ENCODE peak calls at places on chromosomes 13 and 19, in five cellular contexts. H is upper lobe of right lung, S is ascending aorta, E is Peyer's patch, N is SK-N-SH. Y is an unnamed sample. For H3K27me3 and H3K36me3, the result is how much of the 10 kb centered on the place peaks cover.

GRCh38 chr13:106916329-106916728 is 348.4 kb upstream of the ARGLU1 start:
- DNase-seq in S (no peak), N (no peak), E (no peak), H (no peak), Y (no peak)

GRCh38 chr19:58554494-58555368 is at the start of gene CHMP2A:
- DNase-seq in S (peak), H (peak), E (peak), N (peak), Y (peak)

GRCh38 chr19:48632692-48633147 is 4.5 kb downstream of the DBP start:
- DNase-seq in H (no peak), S (no peak), E (no peak), N (no peak), Y (no peak)

GRCh38 chr13:97319088-97319487 is 97.0 kb downstream of the MBNL2 start:
- DNase-seq in S (no peak), H (no peak), N (no peak), E (no peak), Y (no peak)

GRCh38 chr19:13011653-13012389 is 16.5 kb downstream of the NFIX start:
- DNase-seq in S (peak), E (no peak), H (no peak), N (no peak), Y (no peak)

GRCh38 chr13:38730332-38730731 is 43.5 kb downstream of the FREM2 start:
- DNase-seq in E (no peak), S (no peak), H (no peak), N (no peak), Y (no peak)

GRCh38 chr19:45952691-45953505 is 20.8 kb downstream of the NOVA2 start:
- DNase-seq in S (no peak), H (no peak), E (no peak), N (peak), Y (peak)

GRCh38 chr13:37995052-37995451 is 125.5 kb upstream of the TRPC4 start:
- DNase-seq in S (no peak), E (no peak), N (no peak), H (no peak), Y (no peak)

GRCh38 chr19:55316646-55317045 is 8.5 kb downstream of the TMEM150B start:
- DNase-seq in S (no peak), E (no peak), H (no peak), N (peak), Y (no peak)

GRCh38 chr13:83825676-83826075 is 56.6 kb downstream of the SLITRK1 start:
- DNase-seq in S (no peak), E (no peak), H (no peak), N (no peak), Y (no peak)

GRCh38 chr13:91185294-91185863 is 162.1 kb upstream of the MIR17HG start:
- DNase-seq in N (peak), H (no peak), E (no peak), S (no peak), Y (no peak)

GRCh38 chr13:38346764-38347163 is 2.9 kb upstream of the UFM1 start:
- DNase-seq in H (no peak), E (no peak), N (no peak), S (no peak), Y (no peak)

GRCh38 chr19:50647879-50648615 is 1.2 kb upstream of the C19orf81 start:
- DNase-seq in N (no peak), E (no peak), H (no peak), S (no peak), Y (no peak)

GRCh38 chr13:44088409-44088808 is 208.7 kb downstream of the LACC1 start:
- DNase-seq in N (no peak), H (no peak), E (no peak), S (no peak), Y (no peak)

GRCh38 chr19:35122687-35123551 is 7.3 kb downstream of the FXYD3 start:
- DNase-seq in N (no peak), S (no peak), H (no peak), E (no peak), Y (no peak)

GRCh38 chr19:17967258-17968051 is 548 bp downstream of the KCNN1 start:
- DNase-seq in N (peak), E (no peak), S (no peak), H (no peak), Y (no peak)

GRCh38 chr19:12703056-12703455 is 6.6 kb upstream of the FBXW9 start:
- DNase-seq in H (no peak), E (no peak), N (peak), S (no peak), Y (no peak)

GRCh38 chr13:29707876-29708543 is 112.5 kb upstream of the SLC7A1 start:
- DNase-seq in E (no peak), S (no peak), N (peak), H (no peak), Y (no peak)

GRCh38 chr19:52748336-52748950 is 13.6 kb upstream of the ZNF611 start:
- DNase-seq in S (no peak), N (peak), E (no peak), H (no peak), Y (no peak)

GRCh38 chr13:84607614-84608013 is 725.3 kb upstream of the SLITRK1 start:
- DNase-seq in E (no peak), N (no peak), S (peak), H (no peak), Y (no peak)

GRCh38 chr13:70849267-70849666 is 741.0 kb upstream of the KLHL1 start:
- DNase-seq in E (no peak), H (no peak), N (no peak), S (no peak), Y (no peak)

GRCh38 chr13:79246575-79246949 is 159.5 kb downstream of the RBM26 start:
- DNase-seq in E (no peak), S (no peak), N (no peak), H (no peak), Y (no peak)

GRCh38 chr19:1461862-1462261 is 11.9 kb downstream of the APC2 start:
- DNase-seq in S (no peak), N (no peak), E (no peak), H (no peak), Y (no peak)

GRCh38 chr19:44807162-44807561 is 1.7 kb upstream of the BCAM start:
- DNase-seq in H (peak), E (peak), S (no peak), N (no peak), Y (no peak)

GRCh38 chr19:10717054-10717355 is 874 bp upstream of the DNM2 start:
- DNase-seq in S (no peak), N (no peak), E (no peak), H (no peak), Y (no peak)

GRCh38 chr13:101116826-101117225 is 299.5 kb downstream of the NALCN start:
- DNase-seq in S (no peak), H (no peak), E (no peak), N (no peak), Y (no peak)

GRCh38 chr19:35107541-35107939 is 8.1 kb upstream of the FXYD3 start:
- DNase-seq in E (no peak), S (no peak), N (no peak), H (no peak), Y (no peak)

DNA sequence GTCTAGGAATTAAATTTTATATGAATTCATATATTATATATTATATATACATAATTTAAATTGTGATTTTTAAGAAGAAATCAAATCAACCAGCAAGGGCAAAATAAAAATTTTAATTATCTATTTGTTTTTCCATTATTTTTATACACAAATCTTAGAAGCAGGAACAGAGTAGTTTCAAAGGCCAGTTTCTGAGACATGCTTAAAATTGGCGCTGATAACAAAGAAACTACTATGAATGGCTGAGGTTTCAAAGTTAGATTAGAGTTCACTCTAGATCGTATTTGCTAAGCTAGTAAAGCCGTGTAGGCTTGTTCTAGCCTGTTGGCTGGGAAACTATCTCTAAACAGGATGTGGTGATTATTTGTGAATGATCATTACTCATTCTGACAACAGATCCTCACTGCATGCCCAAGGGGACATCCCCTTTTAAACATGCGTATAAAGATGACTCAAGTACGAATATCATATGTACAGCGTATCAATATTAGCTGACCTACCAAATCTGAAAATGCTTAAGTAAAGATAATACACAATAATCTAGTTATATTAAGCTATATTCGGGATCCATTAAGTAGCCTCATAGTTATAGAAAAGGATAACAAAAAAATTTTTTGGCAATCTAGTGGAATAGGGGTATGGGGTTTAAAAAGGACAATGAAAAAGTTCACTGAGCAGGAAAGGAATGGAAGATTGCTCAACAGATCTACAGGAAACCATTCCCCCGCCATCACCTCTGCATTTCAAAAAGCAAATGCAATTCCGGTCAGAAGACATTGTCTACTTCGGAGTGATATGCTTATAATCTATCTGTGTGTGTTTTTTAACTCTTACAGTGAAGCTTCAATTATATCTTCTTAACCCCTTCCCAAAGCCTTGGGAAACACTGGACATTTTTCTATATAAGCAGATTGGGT is 150.1 kb downstream of the SHISA2 start:
- DNase-seq in H (no peak), S (no peak), N (peak), E (no peak), Y (peak)
- H3K4me3 ChIP-seq in H (no peak), S (no peak), N (no peak), E (no peak), Y (no peak)

DNA sequence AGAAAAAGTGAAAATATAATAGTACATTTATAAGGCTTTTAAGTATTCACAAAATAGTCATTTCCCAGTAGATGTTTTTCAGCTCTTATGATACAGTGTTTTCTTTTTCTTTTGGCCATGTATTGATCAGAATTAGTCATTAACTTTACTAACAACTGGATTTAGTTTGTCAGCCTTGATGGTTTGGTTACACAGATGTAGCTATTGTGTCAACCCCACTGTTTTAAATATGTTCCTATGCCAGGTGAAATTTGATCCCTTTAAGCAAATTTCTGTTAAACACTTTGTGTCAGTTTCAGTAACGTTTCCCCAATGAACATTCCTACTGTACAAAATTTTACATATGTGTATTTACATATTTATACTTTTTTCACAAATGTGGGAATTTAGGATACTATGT is 261.5 kb upstream of the STARD13 start:
- DNase-seq in E (no peak), S (no peak), H (no peak), N (no peak), Y (no peak)
- H3K27me3 ChIP-seq in E (under half), S (under half), H (under half), N (under half), Y (under half)

DNA sequence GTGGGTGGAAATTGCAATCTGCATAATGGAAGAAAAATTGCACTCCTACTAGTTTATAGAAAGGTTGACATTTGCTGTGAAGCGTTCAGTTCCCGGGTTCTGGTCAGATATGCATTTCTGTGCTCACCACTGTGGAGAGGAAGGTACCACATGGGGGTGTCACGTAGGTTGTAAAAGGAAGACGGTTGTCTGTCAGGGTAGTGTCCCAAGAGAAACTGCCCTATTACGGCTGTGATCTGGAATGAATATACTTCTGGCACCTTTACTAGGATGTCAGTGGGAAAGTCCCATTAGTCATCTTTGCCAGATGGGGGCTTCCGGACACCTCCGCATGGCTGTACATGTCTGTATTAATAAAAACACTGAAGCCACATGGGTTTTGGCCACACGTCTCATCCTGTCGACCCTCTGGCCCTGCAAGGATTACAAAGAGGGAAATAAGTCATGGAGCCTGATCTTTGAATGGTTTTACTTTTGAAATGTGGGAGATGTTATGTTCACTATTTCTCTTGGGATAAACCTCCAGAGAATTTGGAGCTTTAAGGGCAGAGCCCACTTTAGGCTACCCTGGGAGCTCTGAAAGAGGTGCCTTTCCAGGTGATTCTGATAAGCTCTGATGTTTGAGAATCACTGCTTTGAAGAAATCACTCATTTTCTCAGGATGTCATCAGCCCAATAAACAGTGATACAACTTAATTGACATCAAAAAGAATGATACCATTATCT is 133.9 kb downstream of the AKAP11 start:
- DNase-seq in S (no peak), E (no peak), H (no peak), N (no peak), Y (peak)
- H3K36me3 ChIP-seq in S (under half), E (under half), H (under half), N (under half), Y (under half)

GRCh38 chr13:62302341-62302740 is 886.7 kb upstream of the PCDH20 start:
- DNase-seq in E (no peak), N (no peak), H (no peak), S (no peak), Y (no peak)

GRCh38 chr13:62300021-62300420 is 884.4 kb upstream of the PCDH20 start:
- DNase-seq in S (no peak), N (no peak), H (no peak), E (no peak), Y (no peak)

GRCh38 chr13:62309904-62310303 is 894.3 kb upstream of the PCDH20 start:
- DNase-seq in S (no peak), H (no peak), N (no peak), E (no peak), Y (no peak)

GRCh38 chr13:62305758-62306157 is 890.1 kb upstream of the PCDH20 start:
- DNase-seq in N (no peak), H (no peak), E (no peak), S (no peak), Y (peak)
- H3K4me3 ChIP-seq in N (peak), H (peak), E (no peak), S (peak), Y (no peak)

DNA sequence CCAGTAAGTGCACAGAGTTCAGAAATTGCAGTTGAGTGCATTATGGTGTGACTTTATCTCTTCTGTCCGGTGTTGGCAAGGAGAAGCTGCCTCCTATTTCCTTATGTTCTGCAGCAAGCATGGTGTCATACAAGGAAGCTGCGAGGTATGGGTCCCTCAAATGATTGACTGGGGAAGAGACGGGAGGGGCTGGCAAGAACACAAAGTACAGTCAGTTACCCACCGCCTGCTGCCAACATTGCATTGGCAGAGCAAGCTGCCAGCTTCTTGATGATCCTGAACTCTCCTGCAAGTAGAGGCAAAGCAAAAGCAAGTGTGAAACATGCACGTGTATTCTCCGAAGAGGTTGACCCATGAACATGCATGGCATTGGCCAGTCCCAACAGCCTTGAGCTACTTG is 1013.6 kb downstream of the UQCRFS1 start:
- DNase-seq in H (no peak), E (no peak), S (no peak), N (no peak), Y (no peak)
- H3K27me3 ChIP-seq in H (under half), E (under half), S (under half), N (under half), Y (under half)

GRCh38 chr19:34023381-34023780 is 148.9 kb upstream of the LSM14A start:
- DNase-seq in N (no peak), H (no peak), S (no peak), E (no peak), Y (no peak)
- H3K36me3 ChIP-seq in N (under half), H (under half), S (under half), E (under half), Y (under half)

GRCh38 chr19:42005504-42005903 is 11.5 kb upstream of the ATP1A3 start:
- DNase-seq in E (no peak), N (no peak), H (no peak), S (no peak), Y (no peak)

GRCh38 chr19:42006569-42006968 is 12.5 kb upstream of the ATP1A3 start:
- DNase-seq in E (no peak), H (no peak), S (no peak), N (no peak), Y (no peak)

GRCh38 chr19:42010245-42011126 is 16.5 kb upstream of the ATP1A3 start:
- DNase-seq in H (no peak), S (no peak), E (no peak), N (no peak), Y (no peak)
- H3K4me3 ChIP-seq in H (no peak), S (no peak), E (no peak), N (no peak), Y (no peak)

DNA sequence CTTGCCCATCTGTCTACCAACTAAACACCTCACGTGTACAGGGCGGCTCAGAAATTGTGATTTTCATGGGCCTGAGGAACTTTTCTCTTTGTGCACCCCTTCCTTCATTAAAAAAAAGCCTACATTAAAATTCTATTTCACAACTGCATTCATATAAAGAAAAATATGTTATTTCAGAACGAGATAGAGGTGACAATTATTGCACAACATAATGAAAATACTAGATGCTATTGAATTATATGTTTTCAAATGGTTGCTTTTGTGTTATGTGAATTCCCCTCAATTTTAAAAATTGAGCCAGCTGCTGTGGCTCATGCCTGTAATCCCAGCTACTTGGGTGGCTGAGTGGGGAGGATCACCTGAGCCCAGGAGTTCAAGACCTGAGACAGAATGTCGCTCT is 5.2 kb downstream of the SLC1A6 start:
- DNase-seq in E (no peak), N (no peak), S (no peak), H (no peak), Y (no peak)
- H3K27me3 ChIP-seq in E (under half), N (under half), S (under half), H (under half), Y (under half)

GRCh38 chr13:94613051-94613450 is 11.4 kb downstream of the GPR180 start:
- DNase-seq in S (no peak), N (no peak), E (no peak), H (no peak), Y (no peak)
- H3K36me3 ChIP-seq in S (under half), N (half or more), E (under half), H (half or more), Y (under half)

DNA sequence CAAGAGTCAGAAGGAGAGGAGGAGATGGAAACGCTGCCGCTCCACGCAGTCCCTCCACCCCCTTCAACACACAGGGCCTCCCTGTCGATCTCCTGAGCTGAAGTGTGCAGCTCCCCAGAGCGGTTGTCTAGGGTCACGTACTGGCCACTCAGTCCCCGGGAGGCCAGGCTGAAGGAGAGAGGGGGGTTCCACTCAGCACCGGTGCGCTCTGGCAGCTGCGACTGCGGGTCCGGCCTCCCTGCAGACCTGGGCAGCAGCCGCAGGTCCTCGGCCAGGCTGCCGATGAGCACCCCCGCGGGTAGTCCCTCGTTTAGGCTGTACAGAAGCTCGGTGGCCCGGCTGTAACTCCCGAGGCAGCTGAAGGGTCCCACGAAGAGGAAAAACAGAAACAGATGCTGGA is 2.1 kb downstream of the PCDH20 start:
- DNase-seq in E (no peak), H (peak), S (no peak), N (peak), Y (no peak)
- H3K4me3 ChIP-seq in E (no peak), H (peak), S (peak), N (peak), Y (no peak)